ENCODE peak calls at places on chromosome 16, in nine cellular contexts. C is cardiac muscle cell, H is heart left ventricle, E is CD14-positive monocyte, U is colonic mucosa, I is uterus, J is IMR-90, S is endothelial cell, F is endodermal cell. P is an unnamed sample.

GRCh38 chr16:917591-918061 is 53.2 kb downstream of the LMF1 start:
- DNase-seq in E (peak), I (no peak), U (no peak), C (no peak), H (peak), J (no peak), S (no peak), F (no peak), P (no peak)

GRCh38 chr16:67530013-67530939 is 1.6 kb downstream of the RIPOR1 start:
- DNase-seq in E (peak), S (no peak), H (peak), J (peak), I (peak), C (peak), F (peak), U (peak), P (peak)

GRCh38 chr16:15952265-15952711 is 2.9 kb downstream of the ABCC1 start:
- DNase-seq in C (peak), F (no peak), J (no peak), U (no peak), I (no peak), S (no peak), E (no peak), H (no peak), P (no peak)

GRCh38 chr16:9061358-9061813 is 30.1 kb upstream of the HAPSTR1 start:
- DNase-seq in F (no peak), H (no peak), I (peak), J (peak), U (no peak), S (no peak), E (peak), C (peak), P (no peak)

GRCh38 chr16:11734025-11734652 is 8.5 kb downstream of the TXNDC11 start:
- DNase-seq in E (no peak), C (no peak), I (no peak), H (no peak), S (no peak), U (no peak), J (no peak), F (no peak), P (no peak)

GRCh38 chr16:27111486-27111885 is 44.8 kb downstream of the C16orf82 start:
- DNase-seq in H (no peak), E (no peak), J (no peak), F (no peak), I (no peak), C (no peak), U (no peak), S (no peak), P (no peak)

GRCh38 chr16:67542464-67542863 is 13.8 kb downstream of the RIPOR1 start:
- DNase-seq in U (peak), E (no peak), F (peak), J (peak), I (peak), C (no peak), H (no peak), S (no peak), P (peak)

GRCh38 chr16:86888240-86889044 is 310.1 kb downstream of the FOXL1 start:
- DNase-seq in S (no peak), I (no peak), U (no peak), E (no peak), F (no peak), H (no peak), J (peak), C (no peak), P (no peak)

GRCh38 chr16:50530277-50531236 is 17.6 kb upstream of the NKD1 start:
- DNase-seq in S (no peak), H (no peak), J (no peak), F (peak), E (no peak), I (no peak), C (no peak), U (no peak), P (no peak)

GRCh38 chr16:31181102-31181830 is 1.3 kb downstream of the FUS start:
- DNase-seq in I (peak), E (no peak), C (no peak), U (peak), S (peak), H (no peak), F (no peak), J (peak), P (peak)

GRCh38 chr16:88076211-88076931 is 125.1 kb downstream of the BANP start:
- DNase-seq in U (no peak), I (no peak), F (no peak), H (peak), S (no peak), C (no peak), E (peak), J (no peak), P (no peak)

GRCh38 chr16:87725596-87726235 is 40.1 kb downstream of the KLHDC4 start:
- DNase-seq in F (no peak), E (no peak), S (no peak), U (no peak), C (peak), H (no peak), J (peak), I (no peak), P (peak)

GRCh38 chr16:4316732-4317461 is 1.0 kb downstream of the GLIS2 start:
- DNase-seq in J (no peak), I (no peak), E (no peak), U (peak), H (peak), C (no peak), F (no peak), S (no peak), P (no peak)

GRCh38 chr16:51937771-51938170 is 609.2 kb downstream of the TOX3 start:
- DNase-seq in E (no peak), C (no peak), F (no peak), J (no peak), U (no peak), I (no peak), H (no peak), S (no peak), P (no peak)

GRCh38 chr16:28126684-28127620 is 63.4 kb upstream of the GSG1L start:
- DNase-seq in S (no peak), F (no peak), C (no peak), E (no peak), H (no peak), I (no peak), J (no peak), U (no peak), P (no peak)

GRCh38 chr16:75188832-75189477 is 18.0 kb downstream of the CTRB2 start:
- DNase-seq in E (no peak), F (no peak), H (no peak), S (no peak), U (no peak), C (no peak), J (no peak), I (no peak), P (no peak)

GRCh38 chr16:66298571-66299120 is 67.8 kb upstream of the CDH5 start:
- DNase-seq in E (no peak), I (no peak), S (no peak), H (no peak), J (no peak), C (no peak), U (no peak), F (no peak), P (no peak)

GRCh38 chr16:35258381-35258780 is 1799.0 kb downstream of the TP53TG3F start:
- DNase-seq in F (no peak), J (no peak), S (no peak), C (no peak), I (no peak), U (no peak), E (no peak), H (no peak), P (no peak)

GRCh38 chr16:28098171-28098958 is 34.9 kb upstream of the GSG1L start:
- DNase-seq in J (no peak), E (no peak), I (no peak), H (peak), U (no peak), F (no peak), C (no peak), S (no peak), P (no peak)

GRCh38 chr16:15988268-15989013 is 39.0 kb downstream of the ABCC1 start:
- DNase-seq in S (no peak), C (peak), F (peak), H (no peak), J (peak), U (no peak), I (no peak), E (no peak), P (peak)

GRCh38 chr16:12589676-12590075 is 214.0 kb downstream of the CPPED1 start:
- DNase-seq in F (peak), H (no peak), E (no peak), S (no peak), I (no peak), J (no peak), U (no peak), C (no peak), P (no peak)

GRCh38 chr16:25260416-25260815 is 2.8 kb upstream of the ZKSCAN2 start:
- DNase-seq in H (no peak), S (no peak), E (no peak), J (peak), C (no peak), I (no peak), U (no peak), F (no peak), P (no peak)

GRCh38 chr16:23270654-23271053 is 31.4 kb upstream of the SCNN1B start:
- DNase-seq in F (no peak), S (no peak), E (no peak), C (no peak), H (no peak), J (no peak), U (no peak), I (no peak), P (no peak)

GRCh38 chr16:23771642-23772041 is 16.8 kb downstream of the CHP2 start:
- DNase-seq in J (no peak), U (no peak), H (no peak), C (no peak), I (no peak), E (no peak), S (no peak), F (peak), P (no peak)

GRCh38 chr16:64711026-64711425 is 410.8 kb downstream of the CDH11 start:
- DNase-seq in J (no peak), H (no peak), S (no peak), F (no peak), I (no peak), C (no peak), E (no peak), U (no peak), P (peak)

GRCh38 chr16:21159281-21159951 is 942 bp downstream of the LDAF1 start:
- DNase-seq in U (peak), F (peak), C (peak), J (no peak), H (peak), E (no peak), I (peak), S (peak), P (no peak)

GRCh38 chr16:66335704-66336329 is 30.7 kb upstream of the CDH5 start:
- DNase-seq in C (peak), E (no peak), U (no peak), J (peak), H (no peak), S (no peak), I (no peak), F (no peak), P (peak)

GRCh38 chr16:88197481-88198456 is 185.0 kb upstream of the ZNF469 start:
- DNase-seq in E (no peak), U (no peak), I (no peak), H (no peak), J (peak), S (no peak), F (no peak), C (no peak), P (no peak)

GRCh38 chr16:47779201-47780016 is 318.3 kb downstream of the PHKB start:
- DNase-seq in E (no peak), U (no peak), C (no peak), H (no peak), S (no peak), F (no peak), J (peak), I (no peak), P (peak)

GRCh38 chr16:80540516-80541305 is at the start of gene DYNLRB2:
- DNase-seq in S (peak), E (peak), I (peak), C (peak), J (peak), F (peak), U (peak), H (peak), P (peak)

GRCh38 chr16:65480276-65480675 is 358.4 kb upstream of the CDH11 start:
- DNase-seq in C (no peak), I (no peak), F (no peak), E (no peak), S (no peak), J (no peak), U (no peak), H (no peak), P (no peak)

GRCh38 chr16:78925071-78925714 is 675.3 kb downstream of the MAF start:
- DNase-seq in J (no peak), S (peak), C (peak), F (peak), I (no peak), U (peak), E (no peak), H (no peak), P (no peak)

GRCh38 chr16:11053916-11054460 is 109.6 kb downstream of the CLEC16A start:
- DNase-seq in H (no peak), U (no peak), E (no peak), I (no peak), S (no peak), C (no peak), F (no peak), J (no peak), P (no peak)

GRCh38 chr16:86809458-86809955 is 231.2 kb downstream of the FOXL1 start:
- DNase-seq in I (no peak), C (no peak), J (peak), F (peak), U (no peak), E (no peak), H (no peak), S (no peak), P (peak)

GRCh38 chr16:88303890-88304819 is 78.6 kb upstream of the ZNF469 start:
- DNase-seq in F (no peak), I (peak), E (no peak), U (no peak), H (peak), J (peak), C (peak), S (no peak), P (peak)

GRCh38 chr16:10922328-10923145 is 19.7 kb downstream of the DEXI start:
- DNase-seq in U (no peak), J (peak), C (no peak), S (no peak), F (no peak), E (no peak), H (peak), I (no peak), P (no peak)

GRCh38 chr16:84648595-84649510 is 542 bp downstream of the KLHL36 start:
- DNase-seq in E (no peak), J (no peak), C (peak), I (peak), H (peak), F (peak), U (peak), S (peak), P (no peak)

GRCh38 chr16:68642436-68643064 is 2.6 kb upstream of the CDH3 start:
- DNase-seq in I (peak), H (no peak), C (peak), F (peak), S (peak), U (no peak), E (no peak), J (no peak), P (no peak)

GRCh38 chr16:2529061-2529931 is 1.9 kb downstream of the CEMP1 start:
- DNase-seq in E (no peak), I (no peak), F (peak), J (peak), H (peak), S (no peak), C (no peak), U (no peak), P (no peak)
- TF ChIP-seq CTCF in E (no peak), I (no peak), F (peak), J (no peak), H (no peak), S (no peak), C (no peak), U (no peak), P (no peak)

DNA sequence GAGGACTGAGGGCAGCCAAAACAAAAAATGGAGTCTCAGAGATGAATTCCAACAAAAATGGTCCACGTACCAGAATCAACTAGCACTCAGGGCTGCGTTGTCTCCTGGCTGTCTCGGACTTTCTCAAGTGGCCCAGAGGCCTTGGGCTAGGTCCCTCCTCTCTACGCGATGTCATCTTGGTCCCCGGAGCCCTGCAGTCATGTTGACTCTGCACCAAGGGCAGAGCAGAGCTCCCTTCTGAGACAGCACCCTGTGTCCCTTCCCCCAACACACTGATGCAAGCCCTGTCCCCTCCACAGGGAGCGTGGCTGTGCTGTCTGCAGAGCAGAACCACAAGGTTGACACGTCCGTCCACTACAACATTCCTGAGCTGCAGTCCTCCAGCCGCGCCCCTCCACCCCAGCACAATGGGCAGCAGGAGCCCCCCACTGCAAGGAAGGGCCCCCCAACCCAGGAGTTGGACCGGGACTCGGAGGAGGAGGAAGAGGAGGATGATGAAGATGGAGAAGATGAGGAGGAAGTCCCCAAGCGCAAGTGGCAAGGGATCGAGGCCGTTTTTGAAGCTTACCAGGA is 20.8 kb downstream of the GINS2 start:
- DNase-seq in I (no peak), J (no peak), C (no peak), H (no peak), F (no peak), U (no peak), S (no peak), E (no peak), P (no peak)
- TF ChIP-seq CTCF in I (no peak), J (no peak), C (no peak), H (no peak), F (no peak), U (no peak), S (no peak), E (no peak), P (no peak)

GRCh38 chr16:89380681-89381080 is 109.7 kb downstream of the ANKRD11 start:
- DNase-seq in H (no peak), U (no peak), E (no peak), F (no peak), I (no peak), J (no peak), S (no peak), C (no peak), P (no peak)

GRCh38 chr16:89381788-89382187 is 108.6 kb downstream of the ANKRD11 start:
- DNase-seq in S (no peak), I (no peak), F (no peak), E (no peak), H (no peak), J (no peak), U (no peak), C (no peak), P (no peak)

GRCh38 chr16:89385712-89386111 is 104.6 kb downstream of the ANKRD11 start:
- DNase-seq in F (no peak), J (no peak), C (no peak), H (no peak), I (no peak), U (no peak), E (no peak), S (no peak), P (no peak)

GRCh38 chr16:89384282-89384681 is 106.1 kb downstream of the ANKRD11 start:
- DNase-seq in C (no peak), E (no peak), S (no peak), I (no peak), F (no peak), J (no peak), U (no peak), H (no peak), P (no peak)

GRCh38 chr16:89383095-89384003 is 107.0 kb downstream of the ANKRD11 start:
- DNase-seq in S (peak), U (peak), E (no peak), J (peak), F (peak), I (no peak), H (no peak), C (peak), P (peak)
- TF ChIP-seq CTCF in S (no peak), U (no peak), E (no peak), J (no peak), F (peak), I (no peak), H (no peak), C (peak), P (peak)

GRCh38 chr16:56671706-56672105 is 2.1 kb downstream of the MT1H start:
- DNase-seq in E (no peak), J (peak), I (no peak), C (no peak), F (no peak), S (no peak), U (no peak), H (no peak), P (no peak)

GRCh38 chr16:56672761-56673536 is 3.3 kb downstream of the MT1H start:
- DNase-seq in J (peak), H (no peak), E (no peak), C (no peak), S (no peak), U (no peak), F (no peak), I (no peak), P (no peak)

GRCh38 chr16:56670640-56670934 is 973 bp downstream of the MT1H start:
- DNase-seq in F (no peak), S (no peak), J (no peak), C (no peak), H (no peak), E (no peak), I (no peak), U (no peak), P (no peak)

GRCh38 chr16:56675685-56676210 is 6.1 kb downstream of the MT1H start:
- DNase-seq in J (no peak), S (no peak), U (no peak), I (no peak), C (no peak), E (no peak), F (peak), H (no peak), P (no peak)

GRCh38 chr16:56673916-56674315 is 4.3 kb downstream of the MT1H start:
- DNase-seq in U (no peak), S (peak), I (no peak), F (peak), H (no peak), C (peak), E (no peak), J (peak), P (peak)
- TF ChIP-seq CTCF in U (peak), S (peak), I (peak), F (peak), H (peak), C (peak), E (peak), J (peak), P (peak)

P was measured in fibroblast of pulmonary artery.